ENCODE peak calls at places on chromosomes 12 and 14, in seven cellular contexts. One of them, this sample, is unnamed.

GRCh38 chr14:32087173-32087861 is 10.2 kb downstream of the ARHGAP5 start:
- DNase-seq in stimulated activated CD4-positive, alpha-beta T cell treated with anti-CD3 and anti-CD28 coated beads, Interleukin-4, amount 100 ng/mL, for 48 hours: no peak
- DNase-seq in NCI-H2107: no peak
- DNase-seq in adipocyte: peak; percentile 31
- DNase-seq in stomach: no peak
- DNase-seq in WTC11: no peak
- DNase-seq in NCI-H187 treated with DMSO at 0.1 percent for 48 hours: no peak
- DNase-seq in this sample: no peak

GRCh38 chr14:22002860-22003284 is 329.3 kb upstream of the OR4E1 start:
- DNase-seq in NCI-H2107: no peak
- DNase-seq in adipocyte: no peak
- DNase-seq in NCI-H187 treated with DMSO at 0.1 percent for 48 hours: no peak
- DNase-seq in stimulated activated CD4-positive, alpha-beta T cell treated with anti-CD3 and anti-CD28 coated beads, Interleukin-4, amount 100 ng/mL, for 48 hours: peak; percentile 62
- DNase-seq in WTC11: peak; percentile 76
- DNase-seq in stomach: no peak
- DNase-seq in this sample: no peak

GRCh38 chr12:89949457-89950195 is 241.0 kb upstream of the ATP2B1 start:
- DNase-seq in WTC11: no peak
- DNase-seq in adipocyte: peak; percentile 72
- DNase-seq in stomach: no peak
- DNase-seq in NCI-H2107: no peak
- DNase-seq in NCI-H187 treated with DMSO at 0.1 percent for 48 hours: no peak
- DNase-seq in stimulated activated CD4-positive, alpha-beta T cell treated with anti-CD3 and anti-CD28 coated beads, Interleukin-4, amount 100 ng/mL, for 48 hours: peak; percentile 28
- DNase-seq in this sample: no peak

GRCh38 chr12:124517260-124518050 is 50.0 kb downstream of the NCOR2 start:
- DNase-seq in adipocyte: peak; percentile 81
- DNase-seq in NCI-H187 treated with DMSO at 0.1 percent for 48 hours: no peak
- DNase-seq in stomach: peak; percentile 92
- DNase-seq in NCI-H2107: peak; percentile 88
- DNase-seq in stimulated activated CD4-positive, alpha-beta T cell treated with anti-CD3 and anti-CD28 coated beads, Interleukin-4, amount 100 ng/mL, for 48 hours: no peak
- DNase-seq in WTC11: no peak
- DNase-seq in this sample: peak; percentile 67

GRCh38 chr12:47078733-47079364 is 572 bp upstream of the PCED1B start:
- DNase-seq in stomach: no peak
- DNase-seq in stimulated activated CD4-positive, alpha-beta T cell treated with anti-CD3 and anti-CD28 coated beads, Interleukin-4, amount 100 ng/mL, for 48 hours: no peak
- DNase-seq in adipocyte: peak; percentile 52
- DNase-seq in NCI-H2107: no peak
- DNase-seq in NCI-H187 treated with DMSO at 0.1 percent for 48 hours: no peak
- DNase-seq in WTC11: no peak
- DNase-seq in this sample: no peak

GRCh38 chr12:7113389-7113871 is 4.4 kb upstream of the C1RL start:
- DNase-seq in NCI-H187 treated with DMSO at 0.1 percent for 48 hours: no peak
- DNase-seq in stomach: no peak
- DNase-seq in NCI-H2107: peak; percentile 37
- DNase-seq in WTC11: no peak
- DNase-seq in adipocyte: peak; percentile 73
- DNase-seq in stimulated activated CD4-positive, alpha-beta T cell treated with anti-CD3 and anti-CD28 coated beads, Interleukin-4, amount 100 ng/mL, for 48 hours: no peak
- DNase-seq in this sample: peak; percentile 34

GRCh38 chr12:26198742-26199141 is 3.4 kb downstream of the SSPN start:
- DNase-seq in stimulated activated CD4-positive, alpha-beta T cell treated with anti-CD3 and anti-CD28 coated beads, Interleukin-4, amount 100 ng/mL, for 48 hours: no peak
- DNase-seq in stomach: no peak
- DNase-seq in NCI-H2107: no peak
- DNase-seq in NCI-H187 treated with DMSO at 0.1 percent for 48 hours: no peak
- DNase-seq in adipocyte: peak; percentile 86
- DNase-seq in WTC11: no peak
- DNase-seq in this sample: no peak

GRCh38 chr12:104712477-104712876 is 245.6 kb downstream of the SLC41A2 start:
- DNase-seq in WTC11: no peak
- DNase-seq in NCI-H2107: no peak
- DNase-seq in stimulated activated CD4-positive, alpha-beta T cell treated with anti-CD3 and anti-CD28 coated beads, Interleukin-4, amount 100 ng/mL, for 48 hours: no peak
- DNase-seq in adipocyte: peak; percentile 67
- DNase-seq in NCI-H187 treated with DMSO at 0.1 percent for 48 hours: no peak
- DNase-seq in stomach: no peak
- DNase-seq in this sample: no peak

GRCh38 chr12:55932546-55932919 is 1.6 kb downstream of the DGKA start:
- DNase-seq in NCI-H2107: no peak
- DNase-seq in WTC11: no peak
- DNase-seq in adipocyte: peak; percentile 44
- DNase-seq in NCI-H187 treated with DMSO at 0.1 percent for 48 hours: no peak
- DNase-seq in stimulated activated CD4-positive, alpha-beta T cell treated with anti-CD3 and anti-CD28 coated beads, Interleukin-4, amount 100 ng/mL, for 48 hours: no peak
- DNase-seq in stomach: no peak
- DNase-seq in this sample: peak; percentile 21

GRCh38 chr12:73514672-73515071 is 1023.0 kb upstream of the ATXN7L3B start:
- DNase-seq in stimulated activated CD4-positive, alpha-beta T cell treated with anti-CD3 and anti-CD28 coated beads, Interleukin-4, amount 100 ng/mL, for 48 hours: no peak
- DNase-seq in NCI-H2107: no peak
- DNase-seq in stomach: no peak
- DNase-seq in adipocyte: no peak
- DNase-seq in WTC11: peak; percentile 32
- DNase-seq in NCI-H187 treated with DMSO at 0.1 percent for 48 hours: no peak
- DNase-seq in this sample: peak; percentile 28

GRCh38 chr12:49930515-49931288 is 19.8 kb upstream of the AQP2 start:
- DNase-seq in adipocyte: peak; percentile 69
- DNase-seq in WTC11: no peak
- DNase-seq in stimulated activated CD4-positive, alpha-beta T cell treated with anti-CD3 and anti-CD28 coated beads, Interleukin-4, amount 100 ng/mL, for 48 hours: no peak
- DNase-seq in stomach: no peak
- DNase-seq in NCI-H2107: no peak
- DNase-seq in NCI-H187 treated with DMSO at 0.1 percent for 48 hours: no peak
- DNase-seq in this sample: no peak

GRCh38 chr12:75271576-75271975 is 58.5 kb downstream of the CAPS2 start:
- DNase-seq in NCI-H187 treated with DMSO at 0.1 percent for 48 hours: no peak
- DNase-seq in stimulated activated CD4-positive, alpha-beta T cell treated with anti-CD3 and anti-CD28 coated beads, Interleukin-4, amount 100 ng/mL, for 48 hours: no peak
- DNase-seq in WTC11: no peak
- DNase-seq in NCI-H2107: no peak
- DNase-seq in stomach: no peak
- DNase-seq in adipocyte: no peak
- DNase-seq in this sample: no peak

GRCh38 chr12:32467959-32468863 is 68.9 kb downstream of the FGD4 start:
- DNase-seq in stimulated activated CD4-positive, alpha-beta T cell treated with anti-CD3 and anti-CD28 coated beads, Interleukin-4, amount 100 ng/mL, for 48 hours: no peak
- DNase-seq in WTC11: no peak
- DNase-seq in adipocyte: no peak
- DNase-seq in NCI-H187 treated with DMSO at 0.1 percent for 48 hours: no peak
- DNase-seq in NCI-H2107: no peak
- DNase-seq in stomach: no peak
- DNase-seq in this sample: no peak

GRCh38 chr12:13606290-13606689 is 375.1 kb downstream of the GRIN2B start:
- DNase-seq in adipocyte: no peak
- DNase-seq in stimulated activated CD4-positive, alpha-beta T cell treated with anti-CD3 and anti-CD28 coated beads, Interleukin-4, amount 100 ng/mL, for 48 hours: no peak
- DNase-seq in WTC11: peak; percentile 23
- DNase-seq in NCI-H187 treated with DMSO at 0.1 percent for 48 hours: no peak
- DNase-seq in stomach: no peak
- DNase-seq in NCI-H2107: no peak
- DNase-seq in this sample: peak; percentile 25

GRCh38 chr12:96143827-96144226 is 50.3 kb upstream of the ELK3 start:
- DNase-seq in NCI-H187 treated with DMSO at 0.1 percent for 48 hours: no peak
- DNase-seq in NCI-H2107: no peak
- DNase-seq in adipocyte: no peak
- DNase-seq in stomach: no peak
- DNase-seq in WTC11: no peak
- DNase-seq in stimulated activated CD4-positive, alpha-beta T cell treated with anti-CD3 and anti-CD28 coated beads, Interleukin-4, amount 100 ng/mL, for 48 hours: no peak
- DNase-seq in this sample: no peak

GRCh38 chr12:64253356-64253755 is 31.3 kb upstream of the KICS2 start:
- DNase-seq in NCI-H187 treated with DMSO at 0.1 percent for 48 hours: no peak
- DNase-seq in stimulated activated CD4-positive, alpha-beta T cell treated with anti-CD3 and anti-CD28 coated beads, Interleukin-4, amount 100 ng/mL, for 48 hours: no peak
- DNase-seq in adipocyte: no peak
- DNase-seq in stomach: no peak
- DNase-seq in NCI-H2107: no peak
- DNase-seq in WTC11: no peak
- DNase-seq in this sample: no peak

GRCh38 chr14:103126873-103127304 is 3.6 kb downstream of the TNFAIP2 start:
- DNase-seq in NCI-H2107: no peak
- DNase-seq in adipocyte: peak; percentile 66
- DNase-seq in stomach: peak; percentile 88
- DNase-seq in stimulated activated CD4-positive, alpha-beta T cell treated with anti-CD3 and anti-CD28 coated beads, Interleukin-4, amount 100 ng/mL, for 48 hours: no peak
- DNase-seq in NCI-H187 treated with DMSO at 0.1 percent for 48 hours: no peak
- DNase-seq in WTC11: peak; percentile 81
- DNase-seq in this sample: peak; percentile 43

GRCh38 chr12:69440016-69440415 is 30.2 kb upstream of the FRS2 start:
- DNase-seq in NCI-H187 treated with DMSO at 0.1 percent for 48 hours: no peak
- DNase-seq in NCI-H2107: no peak
- DNase-seq in stimulated activated CD4-positive, alpha-beta T cell treated with anti-CD3 and anti-CD28 coated beads, Interleukin-4, amount 100 ng/mL, for 48 hours: no peak
- DNase-seq in adipocyte: no peak
- DNase-seq in WTC11: no peak
- DNase-seq in stomach: no peak
- DNase-seq in this sample: no peak

GRCh38 chr12:116990329-116990728 is 79.6 kb downstream of the FBXW8 start:
- DNase-seq in NCI-H2107: no peak
- DNase-seq in stimulated activated CD4-positive, alpha-beta T cell treated with anti-CD3 and anti-CD28 coated beads, Interleukin-4, amount 100 ng/mL, for 48 hours: no peak
- DNase-seq in WTC11: no peak
- DNase-seq in stomach: no peak
- DNase-seq in adipocyte: no peak
- DNase-seq in NCI-H187 treated with DMSO at 0.1 percent for 48 hours: no peak
- DNase-seq in this sample: no peak

GRCh38 chr12:67893003-67893402 is 96.2 kb upstream of the IFNG-AS1 start:
- DNase-seq in stomach: no peak
- DNase-seq in stimulated activated CD4-positive, alpha-beta T cell treated with anti-CD3 and anti-CD28 coated beads, Interleukin-4, amount 100 ng/mL, for 48 hours: no peak
- DNase-seq in adipocyte: peak; percentile 4
- DNase-seq in NCI-H2107: peak; percentile 59
- DNase-seq in WTC11: no peak
- DNase-seq in NCI-H187 treated with DMSO at 0.1 percent for 48 hours: no peak
- DNase-seq in this sample: no peak

GRCh38 chr12:64083285-64084210 is 138.5 kb downstream of the KICS2 start:
- DNase-seq in NCI-H2107: no peak
- DNase-seq in adipocyte: peak; percentile 94
- DNase-seq in NCI-H187 treated with DMSO at 0.1 percent for 48 hours: no peak
- DNase-seq in WTC11: no peak
- DNase-seq in stomach: peak; percentile 87
- DNase-seq in stimulated activated CD4-positive, alpha-beta T cell treated with anti-CD3 and anti-CD28 coated beads, Interleukin-4, amount 100 ng/mL, for 48 hours: no peak
- DNase-seq in this sample: no peak

GRCh38 chr12:75944097-75944904 is 87.3 kb downstream of the PHLDA1 start:
- DNase-seq in WTC11: no peak
- DNase-seq in stimulated activated CD4-positive, alpha-beta T cell treated with anti-CD3 and anti-CD28 coated beads, Interleukin-4, amount 100 ng/mL, for 48 hours: peak; percentile 13
- DNase-seq in NCI-H2107: no peak
- DNase-seq in adipocyte: peak; percentile 81
- DNase-seq in stomach: no peak
- DNase-seq in NCI-H187 treated with DMSO at 0.1 percent for 48 hours: no peak
- DNase-seq in this sample: peak; percentile 87

GRCh38 chr14:100246809-100247428 is 8.0 kb downstream of the YY1 start:
- DNase-seq in NCI-H187 treated with DMSO at 0.1 percent for 48 hours: peak; percentile 22
- DNase-seq in adipocyte: peak; percentile 68
- DNase-seq in stomach: no peak
- DNase-seq in NCI-H2107: peak; percentile 46
- DNase-seq in WTC11: no peak
- DNase-seq in stimulated activated CD4-positive, alpha-beta T cell treated with anti-CD3 and anti-CD28 coated beads, Interleukin-4, amount 100 ng/mL, for 48 hours: no peak
- DNase-seq in this sample: peak; percentile 73